ENCODE peak calls at places on chromosome 16, in eight cellular contexts. One of them, this sample, is unnamed.

GRCh38 chr16:77043076-77043475 is 147.9 kb upstream of the MON1B start:
- DNase-seq in CD8-positive, alpha-beta T cell: no peak
- DNase-seq in thyroid gland: no peak
- DNase-seq in AG10803: peak; percentile 0
- DNase-seq in PC-9: no peak
- DNase-seq in heart right ventricle: no peak
- DNase-seq in endodermal cell: no peak
- DNase-seq in pancreas: no peak
- DNase-seq in this sample: peak; percentile 23

GRCh38 chr16:4663756-4664465 is 29.5 kb upstream of the NUDT16L1 start:
- DNase-seq in CD8-positive, alpha-beta T cell: no peak
- DNase-seq in thyroid gland: no peak
- DNase-seq in AG10803: no peak
- DNase-seq in PC-9: no peak
- DNase-seq in heart right ventricle: no peak
- DNase-seq in endodermal cell: no peak
- DNase-seq in pancreas: no peak
- DNase-seq in this sample: peak; percentile 70

GRCh38 chr16:9279661-9280060 is 188.2 kb downstream of the HAPSTR1 start:
- DNase-seq in CD8-positive, alpha-beta T cell: no peak
- DNase-seq in thyroid gland: no peak
- DNase-seq in AG10803: no peak
- DNase-seq in PC-9: no peak
- DNase-seq in heart right ventricle: no peak
- DNase-seq in endodermal cell: no peak
- DNase-seq in pancreas: no peak
- DNase-seq in this sample: no peak

GRCh38 chr16:1920727-1921155 is 2.5 kb upstream of the HS3ST6 start:
- DNase-seq in CD8-positive, alpha-beta T cell: no peak
- DNase-seq in thyroid gland: no peak
- DNase-seq in AG10803: no peak
- DNase-seq in PC-9: peak; percentile 48
- DNase-seq in heart right ventricle: no peak
- DNase-seq in endodermal cell: peak; percentile 90
- DNase-seq in pancreas: peak; percentile 57
- DNase-seq in this sample: peak; percentile 28

GRCh38 chr16:12059216-12059769 is 82.8 kb downstream of the SNX29 start:
- DNase-seq in CD8-positive, alpha-beta T cell: no peak
- DNase-seq in thyroid gland: peak; percentile 78
- DNase-seq in AG10803: peak; percentile 24
- DNase-seq in PC-9: peak; percentile 26
- DNase-seq in heart right ventricle: peak; percentile 45
- DNase-seq in endodermal cell: no peak
- DNase-seq in pancreas: no peak
- DNase-seq in this sample: no peak

GRCh38 chr16:87411375-87412271 is 19.5 kb downstream of the MAP1LC3B start:
- DNase-seq in CD8-positive, alpha-beta T cell: no peak
- DNase-seq in thyroid gland: no peak
- DNase-seq in AG10803: no peak
- DNase-seq in PC-9: no peak
- DNase-seq in heart right ventricle: no peak
- DNase-seq in endodermal cell: peak; percentile 31
- DNase-seq in pancreas: no peak
- DNase-seq in this sample: no peak

GRCh38 chr16:70740919-70741778 is 55.3 kb upstream of the MTSS2 start:
- DNase-seq in CD8-positive, alpha-beta T cell: peak; percentile 47
- DNase-seq in thyroid gland: no peak
- DNase-seq in AG10803: peak; percentile 96
- DNase-seq in PC-9: no peak
- DNase-seq in heart right ventricle: no peak
- DNase-seq in endodermal cell: no peak
- DNase-seq in pancreas: no peak
- DNase-seq in this sample: peak; percentile 57

GRCh38 chr16:84482951-84483881 is 21.2 kb downstream of the MEAK7 start:
- DNase-seq in CD8-positive, alpha-beta T cell: no peak
- DNase-seq in thyroid gland: no peak
- DNase-seq in AG10803: no peak
- DNase-seq in PC-9: no peak
- DNase-seq in heart right ventricle: no peak
- DNase-seq in endodermal cell: no peak
- DNase-seq in pancreas: no peak
- DNase-seq in this sample: no peak

GRCh38 chr16:24845726-24846547 is at the start of gene SLC5A11:
- DNase-seq in CD8-positive, alpha-beta T cell: no peak
- DNase-seq in thyroid gland: no peak
- DNase-seq in AG10803: no peak
- DNase-seq in PC-9: no peak
- DNase-seq in heart right ventricle: no peak
- DNase-seq in endodermal cell: no peak
- DNase-seq in pancreas: no peak
- DNase-seq in this sample: no peak

GRCh38 chr16:50765246-50765645 is 23.4 kb downstream of the CYLD start:
- DNase-seq in CD8-positive, alpha-beta T cell: no peak
- DNase-seq in thyroid gland: no peak
- DNase-seq in AG10803: no peak
- DNase-seq in PC-9: no peak
- DNase-seq in heart right ventricle: no peak
- DNase-seq in endodermal cell: no peak
- DNase-seq in pancreas: no peak
- DNase-seq in this sample: no peak

GRCh38 chr16:19520861-19521331 is 1.0 kb downstream of the GDE1 start:
- DNase-seq in CD8-positive, alpha-beta T cell: no peak
- DNase-seq in thyroid gland: no peak
- DNase-seq in AG10803: no peak
- DNase-seq in PC-9: peak; percentile 54
- DNase-seq in heart right ventricle: no peak
- DNase-seq in endodermal cell: no peak
- DNase-seq in pancreas: no peak
- DNase-seq in this sample: no peak

GRCh38 chr16:65044861-65045260 is 77.0 kb downstream of the CDH11 start:
- DNase-seq in CD8-positive, alpha-beta T cell: no peak
- DNase-seq in thyroid gland: no peak
- DNase-seq in AG10803: peak; percentile 50
- DNase-seq in PC-9: no peak
- DNase-seq in heart right ventricle: no peak
- DNase-seq in endodermal cell: no peak
- DNase-seq in pancreas: no peak
- DNase-seq in this sample: peak; percentile 82

GRCh38 chr16:86089341-86089900 is 190.5 kb downstream of the IRF8 start:
- DNase-seq in CD8-positive, alpha-beta T cell: no peak
- DNase-seq in thyroid gland: no peak
- DNase-seq in AG10803: no peak
- DNase-seq in PC-9: no peak
- DNase-seq in heart right ventricle: no peak
- DNase-seq in endodermal cell: no peak
- DNase-seq in pancreas: no peak
- DNase-seq in this sample: no peak

GRCh38 chr16:28304214-28304613 is 11.9 kb downstream of the SBK1 start:
- DNase-seq in CD8-positive, alpha-beta T cell: no peak
- DNase-seq in thyroid gland: peak; percentile 43
- DNase-seq in AG10803: peak; percentile 18
- DNase-seq in PC-9: peak; percentile 23
- DNase-seq in heart right ventricle: peak; percentile 45
- DNase-seq in endodermal cell: peak; percentile 87
- DNase-seq in pancreas: no peak
- DNase-seq in this sample: peak; percentile 60

GRCh38 chr16:87757841-87758426 is 7.9 kb downstream of the KLHDC4 start:
- DNase-seq in CD8-positive, alpha-beta T cell: no peak
- DNase-seq in thyroid gland: no peak
- DNase-seq in AG10803: no peak
- DNase-seq in PC-9: no peak
- DNase-seq in heart right ventricle: no peak
- DNase-seq in endodermal cell: no peak
- DNase-seq in pancreas: no peak
- DNase-seq in this sample: no peak

DNA sequence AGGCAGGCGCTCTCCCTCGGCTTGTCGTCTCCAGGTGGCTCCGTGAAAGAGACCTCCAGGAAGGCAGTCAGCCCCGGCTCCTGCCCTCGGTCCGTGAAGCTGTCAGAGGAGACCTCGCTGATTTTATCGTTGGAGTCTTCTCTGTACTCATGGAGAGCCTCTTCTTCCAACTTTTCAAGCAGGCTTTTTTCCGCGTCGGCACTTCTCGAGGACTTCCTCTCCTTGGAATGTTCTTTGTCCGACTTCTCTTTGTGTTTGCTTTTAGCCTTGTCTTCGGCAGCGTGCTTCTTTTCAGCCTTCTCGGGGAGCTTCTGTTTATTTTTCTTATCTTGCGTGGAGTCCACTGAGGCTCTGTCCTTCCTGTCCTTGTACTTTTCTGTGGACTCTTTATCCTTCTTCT is 65.0 kb downstream of the ZNF778 start:
- DNase-seq in CD8-positive, alpha-beta T cell: no peak
- DNase-seq in thyroid gland: no peak
- DNase-seq in AG10803: no peak
- DNase-seq in PC-9: no peak
- DNase-seq in heart right ventricle: no peak
- DNase-seq in endodermal cell: no peak
- DNase-seq in pancreas: peak; percentile 33
- DNase-seq in this sample: no peak
- H3K4me3 ChIP-seq in CD8-positive, alpha-beta T cell: no peak overlapping the region
- H3K4me3 ChIP-seq in thyroid gland: no peak overlapping the region
- H3K4me3 ChIP-seq in AG10803: no peak overlapping the region
- H3K4me3 ChIP-seq in PC-9: no peak overlapping the region
- H3K4me3 ChIP-seq in heart right ventricle: no peak overlapping the region
- H3K4me3 ChIP-seq in endodermal cell: no peak overlapping the region
- H3K4me3 ChIP-seq in pancreas: no peak overlapping the region
- H3K4me3 ChIP-seq in this sample: no peak overlapping the region

GRCh38 chr16:57721356-57721755 is 14.2 kb upstream of the KATNB1 start:
- DNase-seq in CD8-positive, alpha-beta T cell: no peak
- DNase-seq in thyroid gland: no peak
- DNase-seq in AG10803: no peak
- DNase-seq in PC-9: no peak
- DNase-seq in heart right ventricle: no peak
- DNase-seq in endodermal cell: no peak
- DNase-seq in pancreas: peak; percentile 50
- DNase-seq in this sample: no peak

GRCh38 chr16:57722651-57723050 is 12.9 kb upstream of the KATNB1 start:
- DNase-seq in CD8-positive, alpha-beta T cell: no peak
- DNase-seq in thyroid gland: no peak
- DNase-seq in AG10803: no peak
- DNase-seq in PC-9: no peak
- DNase-seq in heart right ventricle: no peak
- DNase-seq in endodermal cell: no peak
- DNase-seq in pancreas: peak; percentile 48
- DNase-seq in this sample: no peak

GRCh38 chr16:57721765-57722499 is 13.6 kb upstream of the KATNB1 start:
- DNase-seq in CD8-positive, alpha-beta T cell: no peak
- DNase-seq in thyroid gland: no peak
- DNase-seq in AG10803: no peak
- DNase-seq in PC-9: no peak
- DNase-seq in heart right ventricle: no peak
- DNase-seq in endodermal cell: peak; percentile 55
- DNase-seq in pancreas: peak; percentile 30
- DNase-seq in this sample: no peak

GRCh38 chr16:57724541-57724940 is 11.0 kb upstream of the KATNB1 start:
- DNase-seq in CD8-positive, alpha-beta T cell: no peak
- DNase-seq in thyroid gland: no peak
- DNase-seq in AG10803: no peak
- DNase-seq in PC-9: no peak
- DNase-seq in heart right ventricle: no peak
- DNase-seq in endodermal cell: no peak
- DNase-seq in pancreas: peak; percentile 43
- DNase-seq in this sample: no peak

DNA sequence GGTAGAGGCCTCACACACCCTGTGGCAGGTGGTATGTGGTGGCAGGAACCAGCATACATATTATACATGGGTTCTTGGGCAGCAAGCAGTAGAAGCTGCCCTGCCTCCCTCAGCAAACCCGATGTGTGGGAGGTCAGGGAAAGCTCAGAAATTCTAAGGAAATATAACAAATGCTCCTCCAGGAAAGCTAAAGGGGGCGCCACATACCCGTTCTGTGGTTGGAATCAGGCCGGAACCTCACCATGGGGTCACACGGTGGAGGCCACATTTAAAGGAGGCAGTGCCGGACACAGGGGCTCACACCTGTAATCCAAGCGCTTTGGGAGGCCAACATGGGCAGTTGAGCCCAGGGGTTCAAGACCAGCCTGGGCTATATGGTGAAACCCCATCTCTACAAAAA is 12.4 kb upstream of the KATNB1 start:
- DNase-seq in CD8-positive, alpha-beta T cell: no peak
- DNase-seq in thyroid gland: no peak
- DNase-seq in AG10803: no peak
- DNase-seq in PC-9: peak; percentile 27
- DNase-seq in heart right ventricle: no peak
- DNase-seq in endodermal cell: peak; percentile 85
- DNase-seq in pancreas: peak; percentile 14
- DNase-seq in this sample: peak; percentile 28
- TF ChIP-seq CTCF in CD8-positive, alpha-beta T cell: no peak
- TF ChIP-seq CTCF in thyroid gland: no peak
- TF ChIP-seq CTCF in AG10803: peak; percentile 2
- TF ChIP-seq CTCF in PC-9: peak; percentile 59
- TF ChIP-seq CTCF in heart right ventricle: no peak
- TF ChIP-seq CTCF in endodermal cell: peak; percentile 76
- TF ChIP-seq CTCF in pancreas: no peak
- TF ChIP-seq CTCF in this sample: peak; percentile 49

GRCh38 chr16:762049-762513 is 1.5 kb downstream of the MSLN start:
- DNase-seq in CD8-positive, alpha-beta T cell: peak; percentile 2
- DNase-seq in thyroid gland: no peak
- DNase-seq in AG10803: no peak
- DNase-seq in PC-9: peak; percentile 64
- DNase-seq in heart right ventricle: no peak
- DNase-seq in endodermal cell: no peak
- DNase-seq in pancreas: peak; percentile 65
- DNase-seq in this sample: no peak
- H3K4me3 ChIP-seq in CD8-positive, alpha-beta T cell: no peak overlapping the region
- H3K4me3 ChIP-seq in thyroid gland: no peak overlapping the region
- H3K4me3 ChIP-seq in AG10803: no peak overlapping the region
- H3K4me3 ChIP-seq in PC-9: no peak overlapping the region
- H3K4me3 ChIP-seq in heart right ventricle: no peak overlapping the region
- H3K4me3 ChIP-seq in endodermal cell: no peak overlapping the region
- H3K4me3 ChIP-seq in pancreas: no peak overlapping the region
- H3K4me3 ChIP-seq in this sample: no peak overlapping the region

GRCh38 chr16:67015317-67015731 is 13.6 kb upstream of the CBFB start:
- DNase-seq in CD8-positive, alpha-beta T cell: no peak
- DNase-seq in thyroid gland: no peak
- DNase-seq in AG10803: no peak
- DNase-seq in PC-9: peak; percentile 37
- DNase-seq in heart right ventricle: no peak
- DNase-seq in endodermal cell: no peak
- DNase-seq in pancreas: no peak
- DNase-seq in this sample: no peak

GRCh38 chr16:67014641-67015315 is 14.2 kb upstream of the CBFB start:
- DNase-seq in CD8-positive, alpha-beta T cell: no peak
- DNase-seq in thyroid gland: no peak
- DNase-seq in AG10803: no peak
- DNase-seq in PC-9: no peak
- DNase-seq in heart right ventricle: no peak
- DNase-seq in endodermal cell: peak; percentile 46
- DNase-seq in pancreas: no peak
- DNase-seq in this sample: no peak

GRCh38 chr16:67013238-67013822 is 15.6 kb upstream of the CBFB start:
- DNase-seq in CD8-positive, alpha-beta T cell: no peak
- DNase-seq in thyroid gland: no peak
- DNase-seq in AG10803: no peak
- DNase-seq in PC-9: no peak
- DNase-seq in heart right ventricle: no peak
- DNase-seq in endodermal cell: peak; percentile 66
- DNase-seq in pancreas: peak; percentile 75
- DNase-seq in this sample: no peak

GRCh38 chr16:67016143-67016542 is 12.8 kb upstream of the CBFB start:
- DNase-seq in CD8-positive, alpha-beta T cell: no peak
- DNase-seq in thyroid gland: no peak
- DNase-seq in AG10803: no peak
- DNase-seq in PC-9: no peak
- DNase-seq in heart right ventricle: no peak
- DNase-seq in endodermal cell: peak; percentile 23
- DNase-seq in pancreas: no peak
- DNase-seq in this sample: no peak

GRCh38 chr16:67013823-67014640 is 14.9 kb upstream of the CBFB start:
- DNase-seq in CD8-positive, alpha-beta T cell: peak; percentile 67
- DNase-seq in thyroid gland: peak; percentile 81
- DNase-seq in AG10803: peak; percentile 54
- DNase-seq in PC-9: peak; percentile 52
- DNase-seq in heart right ventricle: peak; percentile 90
- DNase-seq in endodermal cell: peak; percentile 85
- DNase-seq in pancreas: peak; percentile 87
- DNase-seq in this sample: peak; percentile 71
- TF ChIP-seq CTCF in CD8-positive, alpha-beta T cell: no peak
- TF ChIP-seq CTCF in thyroid gland: no peak
- TF ChIP-seq CTCF in AG10803: no peak
- TF ChIP-seq CTCF in PC-9: no peak
- TF ChIP-seq CTCF in heart right ventricle: peak; percentile 37
- TF ChIP-seq CTCF in endodermal cell: peak; percentile 54
- TF ChIP-seq CTCF in pancreas: no peak
- TF ChIP-seq CTCF in this sample: no peak

This sample was measured in choroid plexus epithelial cell.